ENCODE peak calls at places on chromosome 10, in five cellular contexts. B is HTR-8/SVneo; Q is stimulated activated CD4-positive, alpha-beta T cell treated with anti-CD3 and anti-CD28 coated beads, TNF-alpha, amount 100 ng/mL, for 48 hours; Z is GM06990; L is activated CD4-positive, alpha-beta T cell treated with anti-CD3 and anti-CD28 coated beads for 24 hours. H is an unnamed sample.

GRCh38 chr10:3126741-3127342 is 45.7 kb downstream of the PITRM1 start:
- DNase-seq in L (no peak), Z (no peak), B (no peak), Q (no peak), H (no peak)

GRCh38 chr10:45452743-45453452 is 78.9 kb downstream of the ALOX5 start:
- DNase-seq in B (no peak), Z (no peak), Q (no peak), L (no peak), H (no peak)

GRCh38 chr10:3782456-3783312 is 2.3 kb downstream of the KLF6 start:
- DNase-seq in B (no peak), Z (peak; percentile 61), Q (no peak), L (no peak), H (no peak)

GRCh38 chr10:6755891-6756460 is 175.9 kb upstream of the PRKCQ start:
- DNase-seq in B (peak; percentile 19), L (no peak), Z (no peak), Q (no peak), H (no peak)

GRCh38 chr10:95196053-95196452 is 2.0 kb downstream of the ACSM6 start:
- DNase-seq in B (no peak), Q (no peak), Z (no peak), L (no peak), H (no peak)

GRCh38 chr10:22453948-22454347 is 108.7 kb downstream of the SPAG6 start:
- DNase-seq in B (no peak), L (no peak), Q (no peak), Z (no peak), H (no peak)

GRCh38 chr10:34637419-34637911 is 177.6 kb downstream of the PARD3 start:
- DNase-seq in Z (peak; percentile 81), L (peak; percentile 59), Q (peak; percentile 63), B (peak; percentile 58), H (peak; percentile 22)

GRCh38 chr10:24262929-24263653 is 54.2 kb downstream of the KIAA1217 start:
- DNase-seq in L (no peak), Q (no peak), Z (no peak), B (no peak), H (no peak)